ENCODE peak calls at places on chromosomes 5 and 9, in nine cellular contexts. E is Peyer's patch, S is WERI-Rb-1, K is ovary, J is AG04450, H is A673, Z is lower lobe of right lung, P is tibial nerve, I is left ventricle myocardium inferior. X is an unnamed sample.

GRCh38 chr5:5880364-5880763 is 457.9 kb downstream of the ICE1 start:
- DNase-seq in E (no peak), S (no peak), K (no peak), J (no peak), H (no peak), Z (no peak), P (no peak), I (no peak), X (no peak)

GRCh38 chr9:22238809-22239684 is 207.6 kb upstream of the DMRTA1 start:
- DNase-seq in E (no peak), S (no peak), K (no peak), J (no peak), H (no peak), Z (no peak), P (no peak), I (no peak), X (no peak)

GRCh38 chr9:2791246-2791645 is 52.6 kb downstream of the PUM3 start:
- DNase-seq in E (no peak), S (no peak), K (no peak), J (no peak), H (no peak), Z (no peak), P (no peak), I (no peak), X (no peak)

GRCh38 chr5:98905857-98906688 is 22.7 kb downstream of the CHD1 start:
- DNase-seq in E (no peak), S (no peak), K (no peak), J (no peak), H (peak; percentile 69), Z (no peak), P (no peak), I (no peak), X (no peak)

GRCh38 chr5:89351975-89352374 is 469.0 kb upstream of the MEF2C start:
- DNase-seq in E (no peak), S (no peak), K (no peak), J (no peak), H (no peak), Z (no peak), P (no peak), I (no peak), X (no peak)

GRCh38 chr5:68088302-68088701 is 127.3 kb upstream of the PIK3R1 start:
- DNase-seq in E (no peak), S (no peak), K (peak; percentile 37), J (peak; percentile 48), H (no peak), Z (no peak), P (no peak), I (no peak), X (no peak)

GRCh38 chr9:34686732-34687131 is 4.3 kb downstream of the CCL19 start:
- DNase-seq in E (no peak), S (no peak), K (no peak), J (no peak), H (no peak), Z (no peak), P (no peak), I (no peak), X (no peak)

GRCh38 chr5:91787718-91788117 is 404.6 kb upstream of the ARRDC3 start:
- DNase-seq in E (no peak), S (no peak), K (no peak), J (no peak), H (peak; percentile 6), Z (no peak), P (no peak), I (no peak), X (no peak)

GRCh38 chr5:173753307-173754168 is 134.6 kb upstream of the CPEB4 start:
- DNase-seq in E (no peak), S (peak; percentile 82), K (no peak), J (peak; percentile 48), H (no peak), Z (peak; percentile 58), P (no peak), I (peak; percentile 66), X (peak; percentile 84)

GRCh38 chr5:56464935-56465756 is 232.0 kb upstream of the ANKRD55 start:
- DNase-seq in E (no peak), S (no peak), K (no peak), J (no peak), H (no peak), Z (no peak), P (no peak), I (no peak), X (no peak)

GRCh38 chr5:140044041-140044440 is 942 bp upstream of the NRG2 start:
- DNase-seq in E (no peak), S (no peak), K (no peak), J (no peak), H (no peak), Z (no peak), P (no peak), I (no peak), X (no peak)

GRCh38 chr5:157030692-157031091 is 28.2 kb downstream of the HAVCR1 start:
- DNase-seq in E (no peak), S (no peak), K (no peak), J (no peak), H (no peak), Z (no peak), P (no peak), I (no peak), X (no peak)

GRCh38 chr5:173852790-173853350 is 35.3 kb upstream of the CPEB4 start:
- DNase-seq in E (no peak), S (no peak), K (no peak), J (no peak), H (no peak), Z (no peak), P (no peak), I (no peak), X (no peak)

DNA sequence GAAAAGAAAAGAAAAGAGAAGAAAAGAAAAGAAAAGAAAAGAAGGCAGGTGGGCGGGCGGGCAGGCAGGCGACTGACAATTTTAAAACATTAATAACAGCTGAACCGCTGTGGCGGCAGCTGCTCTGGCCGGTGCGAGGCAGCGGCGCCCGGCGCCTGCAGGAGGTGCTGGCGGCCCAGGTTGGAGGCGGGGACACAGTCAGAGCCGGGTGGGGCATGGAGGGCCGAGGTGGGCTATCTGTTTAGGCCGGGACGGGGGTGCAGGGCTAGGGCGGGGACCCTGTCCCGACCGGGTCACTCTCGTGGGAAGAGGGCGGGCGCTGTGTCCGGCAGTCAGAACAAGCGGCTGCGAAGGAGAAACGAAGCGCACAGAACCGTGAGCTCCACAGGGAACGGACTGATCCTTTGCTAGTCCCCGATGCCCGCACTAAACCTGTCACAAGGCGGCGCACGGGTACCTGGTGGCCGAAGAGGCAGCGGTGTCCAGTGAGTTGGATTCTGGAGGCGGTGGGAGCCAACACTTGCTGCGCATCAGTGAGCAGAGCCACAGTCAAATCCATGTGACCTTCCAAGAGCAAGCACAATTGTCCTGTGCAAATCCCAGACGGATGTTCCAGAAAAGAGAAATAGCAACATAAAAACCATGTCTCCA is 13.6 kb upstream of the ALDOB start:
- DNase-seq in E (peak; percentile 92), S (peak; percentile 97), K (peak; percentile 65), J (no peak), H (peak; percentile 60), Z (peak; percentile 81), P (peak; percentile 19), I (peak; percentile 71), X (peak; percentile 66)
- H3K4me3 ChIP-seq in E (peak overlapping the region; percentile 44), S (peak overlapping the region; percentile 78), K (peak overlapping the region; percentile 41), J (peak overlapping the region; percentile 72), H (peak overlapping the region; percentile 39), Z (peak overlapping the region; percentile 62), P (peak overlapping the region; percentile 57), I (peak overlapping the region; percentile 71), X (peak overlapping the region; percentile 76)

GRCh38 chr9:20507431-20507830 is 114.9 kb downstream of the MLLT3 start:
- DNase-seq in E (no peak), S (no peak), K (no peak), J (no peak), H (no peak), Z (no peak), P (no peak), I (no peak), X (no peak)

GRCh38 chr9:20504930-20505329 is 117.4 kb downstream of the MLLT3 start:
- DNase-seq in E (no peak), S (no peak), K (no peak), J (no peak), H (no peak), Z (no peak), P (no peak), I (no peak), X (no peak)

GRCh38 chr9:20506631-20507030 is 115.7 kb downstream of the MLLT3 start:
- DNase-seq in E (no peak), S (no peak), K (no peak), J (no peak), H (no peak), Z (no peak), P (no peak), I (no peak), X (no peak)

GRCh38 chr9:20508242-20508641 is 114.1 kb downstream of the MLLT3 start:
- DNase-seq in E (no peak), S (no peak), K (no peak), J (no peak), H (peak; percentile 18), Z (no peak), P (no peak), I (no peak), X (no peak)

GRCh38 chr9:20505574-20505973 is 116.7 kb downstream of the MLLT3 start:
- DNase-seq in E (no peak), S (no peak), K (no peak), J (no peak), H (no peak), Z (no peak), P (no peak), I (no peak), X (no peak)
- TF ChIP-seq CTCF in E (no peak), S (no peak), K (no peak), J (no peak), H (no peak), Z (no peak), P (no peak), I (no peak), X (no peak)

DNA sequence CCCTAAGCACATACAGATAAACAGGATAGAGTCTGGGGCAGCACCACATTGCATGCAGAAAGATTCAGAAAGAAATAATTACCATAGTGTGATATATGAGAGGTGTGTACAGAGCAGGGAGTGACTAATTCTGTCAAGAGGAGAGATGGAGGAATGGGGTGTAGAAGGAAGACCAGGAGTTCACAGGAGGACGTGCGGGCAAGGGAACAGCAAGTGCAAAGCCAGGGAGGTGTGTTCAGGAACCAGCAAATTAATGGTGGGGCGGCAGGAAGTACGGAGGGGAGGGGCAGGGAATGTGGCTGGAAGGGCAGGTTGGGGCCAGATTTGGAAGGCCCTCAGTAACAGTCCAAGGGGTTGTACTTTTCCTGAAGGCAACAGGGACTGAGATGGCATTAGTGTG is 17.4 kb downstream of the EGR1 start:
- DNase-seq in E (no peak), S (no peak), K (no peak), J (no peak), H (no peak), Z (no peak), P (no peak), I (no peak), X (no peak)
- H3K27ac ChIP-seq in E (no peak overlapping the region), S (no peak overlapping the region), K (no peak overlapping the region), J (no peak overlapping the region), H (no peak overlapping the region), Z (no peak overlapping the region), P (no peak overlapping the region), I (no peak overlapping the region), X (no peak overlapping the region)

GRCh38 chr9:128094166-128094949 is 26.3 kb downstream of the SLC25A25 start:
- DNase-seq in E (peak; percentile 93), S (peak; percentile 73), K (peak; percentile 90), J (peak; percentile 89), H (peak; percentile 98), Z (peak; percentile 93), P (peak; percentile 81), I (peak; percentile 88), X (peak; percentile 95)
- H3K4me3 ChIP-seq in E (no peak overlapping the region), S (no peak overlapping the region), K (peak overlapping the region; percentile 15), J (peak overlapping the region; percentile 42), H (peak overlapping the region; percentile 2), Z (peak overlapping the region; percentile 27), P (peak overlapping the region; percentile 21), I (peak overlapping the region; percentile 54), X (peak overlapping the region; percentile 29)

X was measured in psoas muscle.